ENCODE peak calls at places on chromosomes 6 and 20, in four cellular contexts. F is tibial nerve, U is cardiac fibroblast, T is fibroblast of lung. D is an unnamed sample.

GRCh38 chr6:26234421-26235239 is 130.4 kb upstream of the BTN3A2 start:
- DNase-seq in F (no peak), U (peak), T (peak), D (peak)

GRCh38 chr6:122405417-122405816 is 6.0 kb downstream of the HSF2 start:
- DNase-seq in F (no peak), U (peak), T (peak), D (peak)

GRCh38 chr6:104957301-104958177 is 632 bp downstream of the LIN28B start:
- DNase-seq in F (no peak), U (no peak), T (no peak), D (no peak)

GRCh38 chr6:43054206-43054943 is 724 bp upstream of the CUL7 start:
- DNase-seq in F (no peak), U (no peak), T (peak), D (no peak)

GRCh38 chr20:45962031-45962755 is 9.8 kb downstream of the ZNF335 start:
- DNase-seq in F (no peak), U (no peak), T (no peak), D (no peak)

GRCh38 chr6:56051199-56051598 is 175.8 kb upstream of the BMP5 start:
- DNase-seq in F (no peak), U (no peak), T (no peak), D (no peak)

GRCh38 chr6:105941616-105942412 is 144.3 kb upstream of the PRDM1 start:
- DNase-seq in F (no peak), U (no peak), T (peak), D (no peak)

GRCh38 chr6:96975848-96976247 is 51.3 kb downstream of the KLHL32 start:
- DNase-seq in F (no peak), U (no peak), T (no peak), D (no peak)

GRCh38 chr6:38522322-38522721 is 117.4 kb downstream of the BTBD9 start:
- DNase-seq in F (no peak), U (peak), T (peak), D (peak)

GRCh38 chr6:108767418-108768175 is 80.6 kb upstream of the ARMC2 start:
- DNase-seq in F (no peak), U (no peak), T (no peak), D (no peak)

GRCh38 chr6:465531-466348 is 74.2 kb downstream of the IRF4 start:
- DNase-seq in F (no peak), U (no peak), T (no peak), D (no peak)
- H3K4me3 ChIP-seq in F (no peak), U (no peak), T (no peak), D (no peak)

GRCh38 chr20:62351469-62352401 is 15.4 kb downstream of the LAMA5 start:
- DNase-seq in F (no peak), U (no peak), T (no peak), D (no peak)

GRCh38 chr20:62350629-62351422 is 16.3 kb downstream of the LAMA5 start:
- DNase-seq in F (no peak), U (no peak), T (no peak), D (no peak)

GRCh38 chr20:62354031-62354808 is 12.9 kb downstream of the LAMA5 start:
- DNase-seq in F (no peak), U (no peak), T (no peak), D (no peak)

GRCh38 chr20:62353289-62354030 is 13.7 kb downstream of the LAMA5 start:
- DNase-seq in F (no peak), U (no peak), T (no peak), D (no peak)

DNA sequence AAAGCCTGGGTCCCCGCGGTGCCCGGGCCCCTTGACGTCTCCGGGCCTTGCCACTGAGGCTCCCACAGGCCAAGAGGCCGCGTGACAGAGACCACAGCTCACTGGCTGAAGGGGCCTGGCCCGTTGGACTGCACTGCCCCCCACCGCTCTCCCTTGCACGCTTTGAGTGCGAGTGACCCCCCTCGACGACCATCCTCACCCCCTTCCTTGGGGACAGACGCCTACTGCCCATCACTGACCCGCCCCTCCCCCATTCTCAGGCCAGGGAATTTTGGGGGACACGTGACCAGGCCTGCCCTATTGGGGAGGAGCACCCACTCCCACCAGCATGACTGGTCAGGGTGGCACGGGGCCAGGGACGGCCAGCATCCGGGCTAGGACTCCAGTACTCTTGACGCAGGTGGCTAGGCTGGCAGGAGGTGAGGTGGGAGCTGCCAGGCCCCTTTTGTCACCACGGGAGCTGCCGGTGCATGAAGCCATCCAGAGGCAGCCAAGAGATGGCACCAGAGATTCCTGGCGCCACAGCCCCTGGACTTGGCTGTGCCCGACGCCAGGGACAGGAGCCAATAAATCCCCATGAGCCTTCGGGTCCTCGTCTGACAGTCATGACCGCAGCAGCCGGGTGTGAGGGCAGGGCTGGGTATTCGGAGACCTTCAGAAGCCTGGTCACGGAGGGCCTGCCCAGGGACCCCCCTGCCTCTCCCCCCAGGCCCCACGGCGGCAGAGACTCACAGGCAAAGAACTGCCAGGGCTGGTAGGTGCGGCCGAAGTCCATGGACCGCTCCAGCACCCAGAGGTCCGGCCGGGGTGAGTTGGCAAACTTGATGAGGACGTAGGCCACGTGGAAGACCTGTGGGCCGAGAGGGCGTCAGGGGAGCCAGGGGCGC is 14.5 kb downstream of the LAMA5 start:
- DNase-seq in F (no peak), U (no peak), T (peak), D (no peak)
- TF ChIP-seq CTCF in F (peak), U (no peak), T (no peak), D (no peak)

GRCh38 chr6:6714498-6715360 is 126.2 kb downstream of the LY86 start:
- DNase-seq in F (no peak), U (no peak), T (peak), D (no peak)

GRCh38 chr6:6711832-6712231 is 123.3 kb downstream of the LY86 start:
- DNase-seq in F (no peak), U (no peak), T (no peak), D (no peak)

GRCh38 chr6:6712979-6713514 is 124.5 kb downstream of the LY86 start:
- DNase-seq in F (no peak), U (no peak), T (peak), D (no peak)

GRCh38 chr6:6713660-6714446 is 125.3 kb downstream of the LY86 start:
- DNase-seq in F (peak), U (peak), T (peak), D (no peak)

GRCh38 chr6:6712258-6712978 is 123.9 kb downstream of the LY86 start:
- DNase-seq in F (peak), U (peak), T (peak), D (peak)
- H3K4me3 ChIP-seq in F (no peak), U (no peak), T (no peak), D (no peak)

DNA sequence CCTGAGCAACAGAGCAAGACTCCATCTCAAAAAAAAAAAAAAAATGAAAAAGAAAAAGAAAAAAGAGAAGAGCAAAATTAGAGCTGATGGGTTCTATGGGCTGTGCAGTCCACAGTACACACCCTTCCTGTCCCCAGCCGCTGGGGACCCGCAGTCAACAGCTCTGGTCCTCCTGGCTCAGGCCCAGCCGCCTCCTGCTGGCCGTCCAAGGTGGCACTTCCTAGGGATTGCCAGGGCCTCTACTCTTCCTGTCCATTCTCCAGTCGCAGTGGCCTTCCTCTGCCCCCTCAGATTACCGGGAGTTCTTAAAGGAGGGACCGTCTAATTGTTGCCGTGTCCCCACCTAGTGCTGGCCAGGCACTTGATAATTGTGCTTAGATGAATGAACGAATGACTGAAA is 41.7 kb downstream of the TMEM242 start:
- DNase-seq in F (no peak), U (no peak), T (no peak), D (peak)
- TF ChIP-seq CTCF in F (peak), U (peak), T (peak), D (peak)

GRCh38 chr6:170279977-170280688 is 10.7 kb downstream of the DLL1 start:
- DNase-seq in F (no peak), U (peak), T (no peak), D (no peak)
- H3K4me3 ChIP-seq in F (peak), U (peak), T (peak), D (peak)

DNA sequence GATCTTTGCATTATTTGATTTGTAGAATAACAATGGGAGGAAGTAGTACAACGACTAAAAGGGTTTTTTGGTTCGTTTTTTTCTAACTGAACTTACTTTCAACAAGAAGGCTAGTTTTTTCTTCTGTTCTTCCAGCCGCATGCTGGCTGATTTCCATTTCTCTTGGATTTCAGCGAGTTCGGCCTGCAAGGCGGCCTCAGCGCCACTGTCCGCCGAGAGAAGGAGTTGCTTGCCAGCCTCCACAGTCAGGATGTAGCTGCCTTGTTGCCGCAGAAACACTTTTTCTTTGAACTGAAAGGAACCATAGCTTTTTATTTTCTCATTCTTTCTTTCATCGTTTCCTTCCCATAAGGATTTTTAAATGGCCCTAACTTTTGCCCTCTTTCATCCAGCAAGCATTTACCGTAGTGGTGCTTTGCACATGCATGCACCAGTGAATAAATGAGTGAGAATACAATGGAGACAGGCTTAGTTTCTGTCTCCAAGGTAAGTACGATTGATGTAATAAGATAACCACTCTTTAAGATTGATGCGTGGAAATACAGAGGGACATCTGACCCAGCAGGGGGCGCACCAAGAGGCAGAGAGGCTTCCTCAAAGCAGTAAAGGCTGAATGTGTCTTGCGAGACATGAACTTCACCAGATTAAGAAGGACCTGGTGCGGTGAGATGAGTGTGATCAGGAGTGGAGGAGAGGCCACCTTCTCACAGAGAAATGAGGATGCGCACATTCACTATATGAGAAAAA is 398.8 kb downstream of the ESR1 start:
- DNase-seq in F (no peak), U (peak), T (no peak), D (peak)
- TF ChIP-seq CTCF in F (peak), U (peak), T (peak), D (peak)

DNA sequence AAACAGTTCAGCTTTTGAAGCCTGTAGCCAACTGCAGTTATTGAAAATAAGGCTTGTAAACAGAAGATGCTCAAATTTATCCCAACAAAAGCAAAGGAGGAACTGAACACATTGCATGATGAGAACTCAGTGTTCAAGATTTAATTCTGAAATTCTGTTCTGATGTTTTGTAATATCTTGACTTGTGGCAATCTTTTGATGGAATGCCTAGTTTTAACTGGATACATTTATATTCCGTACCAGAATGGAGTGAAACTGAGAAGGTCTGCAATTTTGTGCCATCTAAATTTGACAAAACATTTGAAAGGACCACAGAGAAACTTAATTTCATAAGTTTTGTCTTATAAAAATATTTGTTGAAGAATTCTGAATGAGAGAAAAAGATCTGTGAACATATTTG is 17.5 kb downstream of the FYN start:
- DNase-seq in F (no peak), U (no peak), T (no peak), D (no peak)
- H3K4me3 ChIP-seq in F (no peak), U (no peak), T (no peak), D (no peak)

GRCh38 chr6:57127763-57128162 is 37.8 kb downstream of the ZNF451 start:
- DNase-seq in F (no peak), U (no peak), T (no peak), D (no peak)

GRCh38 chr6:57134954-57135353 is 37.2 kb upstream of the BAG2 start:
- DNase-seq in F (no peak), U (no peak), T (no peak), D (no peak)

GRCh38 chr6:57135885-57136284 is 36.2 kb upstream of the BAG2 start:
- DNase-seq in F (no peak), U (no peak), T (peak), D (no peak)

GRCh38 chr6:57130784-57131183 is 40.8 kb downstream of the ZNF451 start:
- DNase-seq in F (no peak), U (no peak), T (no peak), D (no peak)
- TF ChIP-seq CTCF in F (no peak), U (no peak), T (peak), D (no peak)

GRCh38 chr20:8020314-8021079 is 936 bp upstream of the TMX4 start:
- DNase-seq in F (no peak), U (no peak), T (peak), D (no peak)
- H3K4me3 ChIP-seq in F (peak), U (no peak), T (no peak), D (no peak)

GRCh38 chr20:58670097-58670496 is 19.0 kb downstream of the STX16 start:
- DNase-seq in F (no peak), U (no peak), T (no peak), D (no peak)

GRCh38 chr20:58666702-58667101 is 15.6 kb downstream of the STX16 start:
- DNase-seq in F (no peak), U (no peak), T (no peak), D (no peak)

GRCh38 chr20:58669287-58670006 is 18.4 kb downstream of the STX16 start:
- DNase-seq in F (no peak), U (no peak), T (no peak), D (no peak)

GRCh38 chr20:58668901-58669286 is 17.8 kb downstream of the STX16 start:
- DNase-seq in F (no peak), U (no peak), T (no peak), D (no peak)

DNA sequence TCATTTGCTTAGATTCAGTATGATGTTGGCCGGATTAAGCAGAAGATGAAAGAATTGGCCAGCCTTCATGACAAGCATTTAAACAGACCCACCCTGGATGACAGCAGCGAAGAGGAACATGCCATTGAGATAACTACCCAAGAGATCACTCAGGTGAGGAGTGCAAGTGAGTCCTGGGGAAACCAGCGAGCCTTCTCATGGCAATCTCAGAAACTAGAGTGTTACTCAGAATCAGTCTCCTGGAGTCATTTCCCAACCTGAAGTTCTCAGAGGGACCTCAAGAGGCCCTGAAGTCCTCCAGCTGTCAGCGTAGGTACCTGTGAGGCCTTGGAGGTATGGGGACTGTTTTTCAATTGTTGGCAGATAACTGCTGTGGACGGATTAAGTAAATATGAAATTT is 16.9 kb downstream of the STX16 start:
- DNase-seq in F (no peak), U (no peak), T (no peak), D (no peak)
- TF ChIP-seq CTCF in F (no peak), U (no peak), T (no peak), D (no peak)

D was measured in fibroblast of pulmonary artery.